ENCODE peak calls at places on chromosomes 5 and 9, in five cellular contexts. P is H1, T is HCT116, E is K562, G is HepG2. K is an unnamed sample.

GRCh38 chr9:71752352-71752751 is 16.0 kb downstream of the CEMIP2 start:
- DNase-seq in E (no peak), P (no peak), T (no peak), G (no peak), K (no peak)

GRCh38 chr9:98419260-98419603 is 163.8 kb upstream of the TBC1D2 start:
- DNase-seq in T (no peak), G (no peak), E (peak), P (no peak), K (no peak)

GRCh38 chr9:133004091-133005072 is 25.9 kb downstream of the GFI1B start:
- DNase-seq in P (no peak), T (no peak), G (no peak), E (peak), K (no peak)

GRCh38 chr9:16601991-16602390 is 268.5 kb downstream of the BNC2 start:
- DNase-seq in G (no peak), E (no peak), P (no peak), T (no peak), K (no peak)

GRCh38 chr9:83596899-83597504 is 25.9 kb upstream of the IDNK start:
- DNase-seq in T (peak), G (no peak), E (peak), P (no peak), K (peak)

GRCh38 chr9:87748895-87749294 is 23.0 kb downstream of the CTSL start:
- DNase-seq in P (no peak), T (no peak), E (no peak), G (no peak), K (no peak)

GRCh38 chr5:94870496-94871214 is 252.2 kb downstream of the SLF1 start:
- DNase-seq in T (no peak), G (peak), P (no peak), E (peak), K (no peak)

GRCh38 chr5:72107874-72108199 is 562 bp downstream of the MAP1B start:
- DNase-seq in G (no peak), P (no peak), T (no peak), E (peak), K (no peak)

GRCh38 chr9:110248361-110248760 is 7.9 kb downstream of the TXN start:
- DNase-seq in E (no peak), P (no peak), T (no peak), G (no peak), K (no peak)

GRCh38 chr5:3417376-3417943 is 178.2 kb upstream of the IRX1 start:
- DNase-seq in E (peak), G (no peak), T (no peak), P (no peak), K (peak)

GRCh38 chr9:76136986-76137385 is 246.5 kb downstream of the PCSK5 start:
- DNase-seq in T (peak), E (no peak), G (peak), P (no peak), K (peak)

GRCh38 chr5:83513081-83513480 is 41.5 kb downstream of the VCAN start:
- DNase-seq in E (no peak), T (no peak), P (no peak), G (no peak), K (no peak)

GRCh38 chr5:155260798-155261197 is 247.2 kb downstream of the KIF4B start:
- DNase-seq in E (peak), G (peak), T (peak), P (peak), K (no peak)

GRCh38 chr5:104643320-104643719 is 1080.7 kb upstream of the NUDT12 start:
- DNase-seq in E (no peak), G (no peak), P (no peak), T (no peak), K (no peak)

GRCh38 chr9:113580041-113580953 is 116.8 kb downstream of the RGS3 start:
- DNase-seq in T (no peak), E (no peak), P (no peak), G (no peak), K (no peak)

GRCh38 chr9:105296889-105297288 is 52.4 kb downstream of the SLC44A1 start:
- DNase-seq in G (peak), P (no peak), T (peak), E (peak), K (peak)

GRCh38 chr9:129247285-129248153 is 69.5 kb upstream of the IER5L start:
- DNase-seq in G (no peak), T (no peak), E (no peak), P (no peak), K (no peak)

GRCh38 chr9:87876708-87877107 is 6.0 kb upstream of the SPATA31E1 start:
- DNase-seq in E (no peak), P (no peak), G (no peak), T (no peak), K (no peak)

GRCh38 chr9:106830527-106831140 is 32.3 kb upstream of the ZNF462 start:
- DNase-seq in P (no peak), G (no peak), T (no peak), E (no peak), K (no peak)

GRCh38 chr5:2860101-2860500 is 108.6 kb upstream of the IRX2 start:
- DNase-seq in T (no peak), G (no peak), E (no peak), P (no peak), K (no peak)

GRCh38 chr5:91283899-91284298 is 99.2 kb downstream of the ARRDC3 start:
- DNase-seq in E (no peak), T (peak), P (no peak), G (no peak), K (no peak)

GRCh38 chr9:86186696-86187095 is 72.8 kb downstream of the C9orf153 start:
- DNase-seq in E (no peak), P (no peak), G (no peak), T (no peak), K (no peak)

GRCh38 chr5:154190652-154191304 is at the start of gene GALNT10:
- DNase-seq in P (no peak), T (peak), G (peak), E (peak), K (no peak)

GRCh38 chr5:120803282-120803681 is 339.2 kb downstream of the PRR16 start:
- DNase-seq in T (peak), G (no peak), E (no peak), P (no peak), K (no peak)

GRCh38 chr5:173527671-173528070 is 88.8 kb downstream of the BOD1 start:
- DNase-seq in T (no peak), E (no peak), P (no peak), G (no peak), K (no peak)

GRCh38 chr9:134861586-134862334 is 18.9 kb upstream of the FCN2 start:
- DNase-seq in T (no peak), E (no peak), P (no peak), G (no peak), K (no peak)

GRCh38 chr5:170572453-170572852 is 68.6 kb downstream of the KCNIP1 start:
- DNase-seq in G (no peak), E (no peak), P (no peak), T (no peak), K (no peak)

GRCh38 chr5:170357853-170358497 is 31.2 kb downstream of the KCNMB1 start:
- DNase-seq in T (no peak), P (no peak), G (no peak), E (peak), K (no peak)

GRCh38 chr9:113474372-113474771 is 10.8 kb downstream of the RGS3 start:
- DNase-seq in G (no peak), E (no peak), T (no peak), P (no peak), K (no peak)

GRCh38 chr5:139223481-139223880 is 25.3 kb upstream of the SIL1 start:
- DNase-seq in P (no peak), G (no peak), E (no peak), T (no peak), K (no peak)

GRCh38 chr5:55850839-55851674 is at the start of gene IL31RA:
- DNase-seq in G (peak), T (peak), P (no peak), E (no peak), K (no peak)

GRCh38 chr5:80204808-80205614 is 50.8 kb downstream of the SERINC5 start:
- DNase-seq in P (no peak), E (peak), G (peak), T (no peak), K (no peak)

GRCh38 chr5:173709761-173710160 is 93.3 kb upstream of the BOD1 start:
- DNase-seq in E (no peak), G (no peak), T (no peak), P (no peak), K (no peak)

GRCh38 chr9:34552606-34552981 is 29.8 kb upstream of the ENHO start:
- DNase-seq in G (no peak), P (no peak), E (peak), T (no peak), K (no peak)

GRCh38 chr5:10655686-10656075 is 91.8 kb downstream of the ANKRD33B start:
- DNase-seq in E (no peak), T (no peak), G (no peak), P (no peak), K (no peak)

GRCh38 chr5:153965102-153965645 is 73.5 kb downstream of the FAM114A2 start:
- DNase-seq in G (peak), P (no peak), T (peak), E (peak), K (peak)

GRCh38 chr5:73448451-73449136 is at the start of gene FOXD1:
- DNase-seq in G (peak), P (no peak), E (peak), T (peak), K (no peak)

DNA sequence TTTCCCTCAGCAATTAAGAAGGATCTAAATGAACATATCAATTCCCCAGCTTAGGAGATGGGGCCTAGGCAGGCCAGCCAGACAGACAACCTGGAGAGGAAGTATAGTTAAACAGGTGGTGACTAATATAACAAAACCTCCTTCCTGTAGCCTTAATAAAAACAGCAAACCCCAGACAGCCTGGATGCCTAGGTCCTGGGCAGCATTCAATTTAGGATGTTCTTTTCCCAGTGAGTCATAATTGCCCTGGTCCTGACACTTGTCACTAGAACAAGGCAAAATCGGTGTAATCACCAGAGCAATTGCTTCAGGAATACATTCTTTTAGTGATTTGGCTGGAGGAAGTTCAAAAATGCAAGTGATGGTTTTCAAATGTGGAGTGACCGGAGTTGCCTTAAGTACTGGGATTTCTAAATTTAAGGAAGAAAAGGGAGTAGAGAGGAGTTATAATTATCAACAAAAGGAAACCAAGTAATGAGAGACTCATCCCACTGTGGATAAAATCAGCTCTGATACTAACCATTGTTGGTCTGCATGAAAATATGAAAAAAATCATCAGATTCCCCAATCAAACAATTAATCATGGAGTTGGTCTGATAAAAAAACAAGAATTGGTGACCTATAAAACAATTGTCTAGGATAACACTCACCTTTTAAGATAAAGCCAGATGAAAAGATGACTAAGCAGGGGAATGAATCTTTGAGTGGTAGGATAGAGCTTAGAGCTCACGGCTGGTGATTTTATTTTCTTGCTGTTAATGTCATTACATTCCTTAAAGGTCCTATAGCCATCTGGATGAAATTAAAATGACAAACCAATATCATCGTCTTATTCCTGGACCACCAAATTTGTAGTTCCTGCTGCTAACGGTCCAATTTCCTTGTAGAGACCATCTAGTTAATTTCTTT is 39.0 kb upstream of the TARS1 start:
- DNase-seq in P (no peak), T (peak), G (no peak), E (no peak), K (no peak)
- TF ChIP-seq YY1 in P (no peak), T (no peak), G (no peak), E (no peak), K (no peak)

GRCh38 chr9:123551636-123552203 is 195.7 kb downstream of the CRB2 start:
- DNase-seq in P (no peak), T (no peak), E (no peak), G (no peak), K (no peak)

GRCh38 chr9:123550012-123550411 is 194.0 kb downstream of the CRB2 start:
- DNase-seq in T (no peak), E (peak), G (no peak), P (no peak), K (no peak)

GRCh38 chr9:123548749-123549545 is 192.9 kb downstream of the CRB2 start:
- DNase-seq in E (peak), P (no peak), T (no peak), G (no peak), K (no peak)

GRCh38 chr9:123552530-123552929 is 196.5 kb downstream of the CRB2 start:
- DNase-seq in P (no peak), E (no peak), G (no peak), T (no peak), K (no peak)

DNA sequence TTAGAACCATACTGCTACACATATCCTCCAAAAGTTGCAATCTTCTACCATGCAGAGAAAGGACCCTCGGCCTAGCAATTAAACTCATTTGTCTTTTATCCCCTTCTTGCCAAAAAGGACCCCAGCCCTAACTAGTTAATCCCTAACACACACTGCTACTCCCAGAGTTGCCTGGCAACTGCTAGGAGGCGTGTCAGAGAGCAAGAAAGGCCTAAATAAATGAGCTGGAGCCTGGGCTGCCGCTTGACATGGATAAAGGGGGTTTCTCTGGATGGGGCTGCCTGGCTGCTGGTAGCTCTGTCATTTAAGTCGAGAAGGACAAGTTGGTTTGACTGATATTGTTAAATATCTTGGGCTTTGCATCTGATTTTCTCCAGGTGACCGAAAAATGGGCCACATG is 194.8 kb downstream of the CRB2 start:
- DNase-seq in G (no peak), T (no peak), E (no peak), P (no peak), K (peak)
- TF ChIP-seq YY1 in G (no peak), T (no peak), E (no peak), P (no peak), K (no peak)

GRCh38 chr5:79069488-79070001 is at the start of the genes BHMT2 and DMGDH:
- DNase-seq in T (no peak), P (no peak), E (no peak), G (peak), K (no peak)
- TF ChIP-seq YY1 in T (no peak), P (no peak), E (no peak), G (peak), K (no peak)

GRCh38 chr5:122313001-122313402 is 965 bp downstream of the SNCAIP start:
- DNase-seq in E (no peak), T (no peak), G (no peak), P (no peak), K (no peak)
- TF ChIP-seq YY1 in E (no peak), T (no peak), G (no peak), P (no peak), K (no peak)

DNA sequence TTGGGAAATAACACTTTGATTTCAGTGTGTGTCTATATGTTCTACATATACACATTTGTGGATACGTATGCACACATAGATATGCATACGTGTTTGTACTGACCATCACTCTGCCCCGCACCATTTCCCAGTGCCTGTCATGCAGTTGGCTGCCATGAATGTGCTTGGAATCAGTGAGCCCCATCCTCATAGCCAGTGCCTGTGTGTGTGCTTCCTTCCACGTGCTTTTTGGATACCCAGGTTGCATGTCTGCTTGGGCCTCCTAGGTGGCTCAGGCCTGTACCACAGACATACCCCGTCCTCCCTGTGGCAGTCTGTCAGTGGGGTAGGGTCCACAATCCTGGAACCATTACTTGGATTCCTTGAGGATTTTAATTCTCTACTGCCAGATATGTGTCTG is 243.6 kb downstream of the FANCC start:
- DNase-seq in P (no peak), T (no peak), E (no peak), G (no peak), K (no peak)
- TF ChIP-seq YY1 in P (no peak), T (no peak), E (no peak), G (no peak), K (no peak)

DNA sequence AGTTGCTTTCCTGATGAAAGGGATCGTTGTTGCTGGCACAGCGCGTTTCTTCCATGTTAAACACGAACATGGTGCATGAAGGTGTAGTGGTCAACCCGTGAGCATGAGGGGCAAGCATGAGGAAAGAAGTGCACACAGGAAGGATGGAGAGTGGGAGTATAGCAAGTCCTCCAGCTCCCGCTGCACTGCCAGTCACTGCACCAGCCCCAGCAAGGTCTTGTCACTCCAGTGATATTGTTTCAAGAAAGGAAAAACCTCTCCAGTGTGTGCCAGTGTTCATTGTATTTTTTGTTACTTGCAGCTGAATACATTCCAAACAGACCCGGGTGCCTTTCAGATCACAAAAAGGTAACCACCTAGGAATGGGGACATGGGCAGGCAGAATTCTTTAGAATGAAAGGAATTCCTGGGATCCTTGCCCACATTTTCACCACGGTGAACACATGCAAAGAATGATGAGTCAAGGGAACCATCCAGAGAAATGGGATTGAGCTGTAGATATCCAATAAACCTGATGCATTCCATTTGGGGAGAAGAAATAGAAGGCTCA is 186.3 kb downstream of the AOPEP start:
- DNase-seq in E (no peak), T (peak), P (peak), G (peak), K (no peak)
- TF ChIP-seq YY1 in E (no peak), T (no peak), P (no peak), G (no peak), K (no peak)

DNA sequence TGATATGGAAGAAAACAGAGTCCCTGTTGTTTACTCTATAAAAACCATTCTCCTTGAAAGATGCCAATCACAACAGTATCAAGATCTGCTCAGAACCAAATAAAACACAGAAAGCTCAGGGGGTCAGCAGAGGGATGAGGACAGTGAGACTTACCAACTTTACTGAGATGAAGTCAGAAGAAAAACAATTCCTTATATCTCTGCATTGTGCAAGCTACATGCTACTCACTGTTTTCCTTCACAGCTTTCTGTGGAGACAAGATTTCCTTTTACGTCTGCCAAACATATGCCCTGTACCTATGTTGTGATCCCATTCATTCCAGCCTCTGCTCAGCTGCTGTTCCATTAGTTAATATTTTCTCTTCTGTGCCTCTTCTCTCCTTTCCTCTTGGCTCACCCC is 185.6 kb downstream of the TSSK1B start:
- DNase-seq in G (no peak), E (no peak), T (no peak), P (no peak), K (no peak)
- TF ChIP-seq YY1 in G (no peak), E (no peak), T (no peak), P (no peak), K (no peak)